ENCODE peak calls at places on chromosomes 16 and 17, in eight cellular contexts. Y, M, E, Q, K, I, G and H are unnamed samples.

GRCh38 chr16:51161440-51162195 is 10.5 kb upstream of the SALL1 start:
- DNase-seq in Y (no peak), M (no peak), E (no peak), Q (no peak), K (no peak), I (no peak), G (no peak), H (no peak)

GRCh38 chr17:44541884-44542581 is 15.3 kb upstream of the FZD2 start:
- DNase-seq in Y (no peak), M (no peak), E (no peak), Q (no peak), K (no peak), I (no peak), G (no peak), H (no peak)

GRCh38 chr17:45018514-45019176 is 32.8 kb downstream of the DCAKD start:
- DNase-seq in Y (no peak), M (no peak), E (no peak), Q (no peak), K (peak), I (no peak), G (peak), H (no peak)

GRCh38 chr17:44961921-44962350 is 6.2 kb downstream of the C1QL1 start:
- DNase-seq in Y (no peak), M (no peak), E (no peak), Q (no peak), K (no peak), I (no peak), G (no peak), H (no peak)

GRCh38 chr17:69898606-69899005 is 176.4 kb upstream of the KCNJ16 start:
- DNase-seq in Y (no peak), M (no peak), E (no peak), Q (no peak), K (no peak), I (no peak), G (no peak), H (no peak)

GRCh38 chr17:82865274-82865673 is 25.5 kb upstream of the ZNF750 start:
- DNase-seq in Y (no peak), M (no peak), E (no peak), Q (no peak), K (no peak), I (no peak), G (no peak), H (no peak)

GRCh38 chr16:83031524-83031923 is 404.8 kb downstream of the CDH13 start:
- DNase-seq in Y (no peak), M (no peak), E (no peak), Q (no peak), K (no peak), I (no peak), G (no peak), H (no peak)

GRCh38 chr17:17950806-17951205 is 21.4 kb downstream of the TOM1L2 start:
- DNase-seq in Y (no peak), M (no peak), E (no peak), Q (no peak), K (no peak), I (no peak), G (no peak), H (no peak)

GRCh38 chr16:69563605-69564580 is 1.9 kb upstream of the NFAT5 start:
- DNase-seq in Y (no peak), M (no peak), E (no peak), Q (no peak), K (peak), I (no peak), G (peak), H (peak)

GRCh38 chr17:40602445-40603443 is 37.5 kb upstream of the CCR7 start:
- DNase-seq in Y (peak), M (no peak), E (no peak), Q (no peak), K (peak), I (no peak), G (no peak), H (no peak)

GRCh38 chr16:77298638-77299360 is 99.6 kb downstream of the SYCE1L start:
- DNase-seq in Y (no peak), M (peak), E (no peak), Q (no peak), K (no peak), I (no peak), G (no peak), H (no peak)

GRCh38 chr17:51700011-51700760 is 439.8 kb downstream of the UTP18 start:
- DNase-seq in Y (no peak), M (no peak), E (no peak), Q (no peak), K (no peak), I (no peak), G (no peak), H (no peak)

GRCh38 chr17:67891481-67892119 is 66.3 kb downstream of the BPTF start:
- DNase-seq in Y (no peak), M (peak), E (no peak), Q (peak), K (no peak), I (no peak), G (peak), H (peak)

GRCh38 chr17:61701334-61701733 is 110.3 kb upstream of the NACA2 start:
- DNase-seq in Y (no peak), M (no peak), E (no peak), Q (no peak), K (no peak), I (no peak), G (no peak), H (no peak)

GRCh38 chr17:4893721-4894560 is 5.4 kb upstream of the C17orf107 start:
- DNase-seq in Y (no peak), M (no peak), E (no peak), Q (no peak), K (no peak), I (no peak), G (no peak), H (no peak)

GRCh38 chr16:12002447-12003006 is 26.0 kb downstream of the SNX29 start:
- DNase-seq in Y (no peak), M (no peak), E (no peak), Q (no peak), K (no peak), I (no peak), G (no peak), H (no peak)

GRCh38 chr17:11935734-11936406 is 61.4 kb downstream of the ZNF18 start:
- DNase-seq in Y (peak), M (peak), E (no peak), Q (peak), K (peak), I (peak), G (peak), H (peak)

GRCh38 chr16:56787185-56787584 is 57.3 kb downstream of the NUP93 start:
- DNase-seq in Y (no peak), M (no peak), E (no peak), Q (no peak), K (no peak), I (no peak), G (no peak), H (no peak)

GRCh38 chr17:4485676-4486646 is 12.7 kb upstream of the SPNS2 start:
- DNase-seq in Y (no peak), M (no peak), E (no peak), Q (no peak), K (peak), I (no peak), G (no peak), H (no peak)

GRCh38 chr16:54980821-54981220 is 50.2 kb downstream of the IRX5 start:
- DNase-seq in Y (no peak), M (no peak), E (no peak), Q (no peak), K (no peak), I (no peak), G (no peak), H (no peak)

GRCh38 chr16:85708338-85708737 is 19.6 kb upstream of the GINS2 start:
- DNase-seq in Y (no peak), M (no peak), E (no peak), Q (no peak), K (no peak), I (no peak), G (no peak), H (no peak)

GRCh38 chr17:35448214-35448898 is at the start of gene SLFN13:
- DNase-seq in Y (peak), M (peak), E (no peak), Q (no peak), K (peak), I (peak), G (peak), H (peak)

GRCh38 chr16:67647111-67647651 is 2.2 kb downstream of the CARMIL2 start:
- DNase-seq in Y (no peak), M (no peak), E (no peak), Q (no peak), K (no peak), I (no peak), G (no peak), H (no peak)

GRCh38 chr17:77312786-77313599 is 172.2 kb downstream of the SEC14L1 start:
- DNase-seq in Y (peak), M (no peak), E (peak), Q (no peak), K (no peak), I (no peak), G (no peak), H (peak)

GRCh38 chr16:29993191-29993902 is 2.1 kb downstream of the HIRIP3 start:
- DNase-seq in Y (no peak), M (no peak), E (no peak), Q (no peak), K (no peak), I (no peak), G (no peak), H (no peak)

GRCh38 chr16:2519711-2520080 is 475 bp upstream of the AMDHD2 start:
- DNase-seq in Y (no peak), M (no peak), E (no peak), Q (no peak), K (no peak), I (no peak), G (no peak), H (no peak)

GRCh38 chr17:78027121-78027520 is 68.6 kb downstream of the TNRC6C start:
- DNase-seq in Y (no peak), M (no peak), E (no peak), Q (no peak), K (no peak), I (no peak), G (no peak), H (no peak)